ENCODE peak calls at places on chromosome 6, in nine cellular contexts. M is activated CD8-positive, alpha-beta memory T cell treated with anti-CD3 and anti-CD28 coated beads for 24 hours; P is IMR-90; O is HS-27A; A is body of pancreas; R is lower lobe of right lung; Z is HTR-8/SVneo; B is DND-41; K is Ammon's horn. Q is an unnamed sample.

GRCh38 chr6:13710552-13711383 is 867 bp downstream of the RANBP9 start:
- DNase-seq in B (peak; percentile 42), M (peak; percentile 78), R (peak; percentile 71), P (no peak), K (peak; percentile 33), O (no peak), Z (no peak), A (peak; percentile 51), Q (no peak)

GRCh38 chr6:12535915-12536314 is 180.7 kb upstream of the PHACTR1 start:
- DNase-seq in M (no peak), P (no peak), O (no peak), R (no peak), B (no peak), Z (no peak), K (no peak), A (no peak), Q (no peak)

GRCh38 chr6:70764706-70765105 is 97.0 kb downstream of the SMAP1 start:
- DNase-seq in B (no peak), O (no peak), R (no peak), A (no peak), P (no peak), Z (no peak), K (no peak), M (no peak), Q (no peak)

GRCh38 chr6:144434308-144434990 is 149.3 kb downstream of the UTRN start:
- DNase-seq in Z (peak; percentile 51), O (peak; percentile 41), A (no peak), P (peak; percentile 88), R (no peak), B (no peak), K (no peak), M (no peak), Q (no peak)

GRCh38 chr6:43687079-43687436 is 533 bp downstream of the MRPS18A start:
- DNase-seq in Z (no peak), B (no peak), A (no peak), P (no peak), M (no peak), K (no peak), R (no peak), O (no peak), Q (no peak)

GRCh38 chr6:29965873-29966601 is 23.7 kb downstream of the HLA-A start:
- DNase-seq in Z (peak; percentile 54), M (peak; percentile 73), K (peak; percentile 79), R (peak; percentile 92), B (peak; percentile 85), P (peak; percentile 57), O (peak; percentile 90), A (peak; percentile 89), Q (peak; percentile 84)

GRCh38 chr6:149284904-149285303 is 32.6 kb upstream of the TAB2 start:
- DNase-seq in B (no peak), O (no peak), Z (no peak), R (no peak), A (no peak), K (no peak), P (no peak), M (no peak), Q (no peak)

GRCh38 chr6:170175644-170176620 is 114.9 kb downstream of the DLL1 start:
- DNase-seq in B (no peak), M (peak; percentile 51), A (no peak), Z (no peak), P (no peak), R (no peak), O (no peak), K (no peak), Q (no peak)

GRCh38 chr6:52403627-52404026 is 16.5 kb upstream of the EFHC1 start:
- DNase-seq in P (no peak), O (no peak), B (no peak), R (no peak), A (no peak), Z (no peak), M (no peak), K (no peak), Q (no peak)

Q was measured in right atrium auricular region.